ENCODE peak calls at places on chromosomes 3 and 15, in five cellular contexts. C is endodermal cell, I is IMR-90, F is aorta, P is SK-N-SH. D is an unnamed sample. For H3K36me3, the result is how much of the 10 kb centered on the place peaks cover.

GRCh38 chr15:57861039-57861638 is 154.6 kb downstream of the POLR2M start:
- DNase-seq in P (peak), C (no peak), F (no peak), I (peak), D (peak)

GRCh38 chr15:101048191-101049011 is 129.2 kb downstream of the LRRK1 start:
- DNase-seq in F (peak), C (peak), P (peak), I (no peak), D (no peak)

GRCh38 chr15:43900964-43901363 is 74.2 kb downstream of the WDR76 start:
- DNase-seq in F (no peak), I (no peak), C (no peak), P (no peak), D (no peak)

GRCh38 chr3:56773588-56774330 is 28.0 kb downstream of the ARHGEF3 start:
- DNase-seq in P (no peak), I (no peak), C (no peak), F (no peak), D (no peak)

GRCh38 chr3:127162947-127163645 is 29.8 kb upstream of the PRR23E start:
- DNase-seq in C (peak), F (no peak), I (no peak), P (no peak), D (peak)

GRCh38 chr15:74320358-74321247 is 46.8 kb downstream of the CYP11A1 start:
- DNase-seq in F (peak), I (peak), C (peak), P (peak), D (peak)

GRCh38 chr3:15611018-15611417 is 9.5 kb downstream of the BTD start:
- DNase-seq in I (no peak), C (no peak), P (no peak), F (no peak), D (no peak)

GRCh38 chr3:72034956-72035355 is 250.0 kb upstream of the PROK2 start:
- DNase-seq in I (no peak), P (no peak), C (no peak), F (no peak), D (no peak)

GRCh38 chr3:150146891-150147761 is 176.4 kb upstream of the PFN2 start:
- DNase-seq in C (no peak), P (no peak), I (peak), F (peak), D (peak)

GRCh38 chr3:53195602-53196574 is 34.9 kb downstream of the PRKCD start:
- DNase-seq in C (peak), P (peak), I (peak), F (peak), D (peak)

GRCh38 chr3:33035596-33035995 is 61.4 kb downstream of the GLB1 start:
- DNase-seq in F (no peak), P (no peak), I (peak), C (no peak), D (no peak)

GRCh38 chr3:54185740-54186139 is 63.4 kb downstream of the CACNA2D3 start:
- DNase-seq in P (no peak), I (no peak), C (no peak), F (no peak), D (no peak)

GRCh38 chr15:35439291-35439690 is 106.7 kb downstream of the DPH6 start:
- DNase-seq in C (no peak), I (peak), F (no peak), P (no peak), D (no peak)

DNA sequence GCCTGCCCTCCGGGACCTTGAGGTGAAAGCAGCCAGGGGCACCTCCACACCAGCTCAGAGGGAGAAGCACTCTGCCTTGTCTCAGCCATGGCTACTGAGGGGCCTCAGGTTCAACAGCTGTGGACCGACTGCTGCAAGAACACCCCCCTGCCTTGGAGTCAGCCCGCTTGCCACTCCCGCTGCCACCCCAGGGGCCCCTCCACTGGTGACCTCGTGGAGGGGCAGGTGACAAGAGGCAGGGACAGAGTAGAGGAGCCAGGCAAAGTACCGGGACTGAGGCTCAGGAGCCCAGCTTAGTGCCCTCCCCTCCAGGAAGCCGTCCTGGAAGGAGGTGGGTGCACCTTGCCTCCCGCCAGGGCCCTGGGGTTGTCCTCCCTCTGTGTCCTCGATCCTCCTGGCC is 79.6 kb upstream of the RPL32 start:
- DNase-seq in F (no peak), P (no peak), C (no peak), I (no peak), D (no peak)
- H3K36me3 ChIP-seq in F (under half), P (under half), C (under half), I (under half), D (under half)

GRCh38 chr3:48267782-48268181 is 26.9 kb downstream of the ZNF589 start:
- DNase-seq in P (no peak), F (no peak), C (no peak), I (no peak), D (no peak)
- H3K36me3 ChIP-seq in P (under half), F (under half), C (half or more), I (under half), D (under half)

GRCh38 chr3:146111337-146111736 is 49.6 kb downstream of the PLOD2 start:
- DNase-seq in F (no peak), C (no peak), I (no peak), P (no peak), D (no peak)

GRCh38 chr3:146115619-146116018 is 45.4 kb downstream of the PLOD2 start:
- DNase-seq in F (no peak), I (no peak), P (no peak), C (no peak), D (no peak)

GRCh38 chr3:146110156-146110555 is 50.8 kb downstream of the PLOD2 start:
- DNase-seq in C (no peak), P (no peak), I (no peak), F (no peak), D (no peak)
- H3K36me3 ChIP-seq in C (under half), P (under half), I (under half), F (under half), D (under half)

GRCh38 chr15:39596358-39597051 is 15.6 kb downstream of the THBS1 start:
- DNase-seq in C (no peak), P (no peak), F (no peak), I (peak), D (peak)

GRCh38 chr15:39594056-39594763 is 13.3 kb downstream of the THBS1 start:
- DNase-seq in F (no peak), I (peak), P (no peak), C (no peak), D (peak)

GRCh38 chr15:39595621-39596221 is 14.8 kb downstream of the THBS1 start:
- DNase-seq in I (peak), F (no peak), C (no peak), P (no peak), D (no peak)

GRCh38 chr15:39593071-39594055 is 12.5 kb downstream of the THBS1 start:
- DNase-seq in C (no peak), P (no peak), F (no peak), I (peak), D (peak)

DNA sequence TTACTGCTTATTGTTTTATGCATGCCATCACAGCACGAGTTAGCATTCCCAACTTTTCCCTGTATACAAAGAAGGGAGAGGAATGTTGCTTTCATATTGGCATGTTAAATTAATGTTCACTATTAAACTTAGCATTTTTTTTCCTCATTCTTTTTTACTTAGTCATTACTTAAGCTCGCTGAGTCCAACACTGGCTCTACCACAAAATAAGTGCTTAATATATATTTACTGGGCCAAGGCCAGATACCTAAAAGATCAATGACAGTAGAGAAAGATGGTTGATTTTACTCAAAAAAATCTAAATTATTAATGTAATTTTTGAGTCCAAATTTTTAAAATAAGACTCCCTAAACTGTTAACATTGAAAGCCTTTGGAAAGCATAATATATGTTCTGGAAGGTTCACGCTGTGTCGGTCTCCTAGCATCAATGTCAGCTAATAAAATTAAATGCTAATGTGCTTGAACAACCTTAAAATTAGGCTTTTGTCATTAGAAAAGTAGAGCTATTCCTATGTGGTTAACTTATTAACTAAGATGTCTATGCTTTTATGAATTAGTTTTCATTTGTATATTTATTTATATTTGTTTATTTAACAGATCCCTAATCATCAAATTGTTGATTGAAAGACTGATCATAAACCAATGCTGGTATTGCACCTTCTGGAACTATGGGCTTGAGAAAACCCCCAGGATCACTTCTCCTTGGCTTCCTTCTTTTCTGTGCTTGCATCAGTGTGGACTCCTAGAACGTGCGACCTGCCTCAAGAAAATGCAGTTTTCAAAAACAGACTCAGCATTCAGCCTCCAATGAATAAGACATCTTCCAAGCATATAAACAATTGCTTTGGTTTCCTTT is 14.1 kb downstream of the THBS1 start:
- DNase-seq in P (no peak), F (no peak), I (peak), C (no peak), D (peak)
- H3K36me3 ChIP-seq in P (half or more), F (under half), I (under half), C (half or more), D (half or more)

D was measured in cardiac muscle cell.